ENCODE peak calls at places on chromosomes 5 and 9, in nine cellular contexts. D, Y, J, S, G, L, H, T and X are unnamed samples.

GRCh38 chr5:88944751-88945507 is 61.9 kb upstream of the MEF2C start:
- DNase-seq in D (no peak), Y (no peak), J (no peak), S (no peak), G (peak; percentile 23), L (no peak), H (no peak), T (no peak), X (no peak)

GRCh38 chr5:130805601-130806000 is 359.5 kb downstream of the HINT1 start:
- DNase-seq in D (no peak), Y (no peak), J (no peak), S (no peak), G (no peak), L (no peak), H (no peak), T (no peak), X (no peak)

GRCh38 chr5:96529559-96529958 is 96.5 kb upstream of the PCSK1 start:
- DNase-seq in D (no peak), Y (no peak), J (no peak), S (no peak), G (no peak), L (no peak), H (no peak), T (no peak), X (no peak)

GRCh38 chr5:127343866-127344265 is 53.3 kb downstream of the MEGF10 start:
- DNase-seq in D (no peak), Y (no peak), J (no peak), S (no peak), G (no peak), L (no peak), H (no peak), T (no peak), X (no peak)

GRCh38 chr5:66425842-66426241 is 170.4 kb upstream of the MAST4 start:
- DNase-seq in D (no peak), Y (no peak), J (no peak), S (no peak), G (no peak), L (no peak), H (no peak), T (no peak), X (no peak)

GRCh38 chr9:126114409-126114760 is 212.2 kb upstream of the MVB12B start:
- DNase-seq in D (no peak), Y (no peak), J (no peak), S (no peak), G (no peak), L (no peak), H (no peak), T (no peak), X (no peak)

GRCh38 chr9:125137200-125137599 is 6.1 kb downstream of the SCAI start:
- DNase-seq in D (no peak), Y (no peak), J (no peak), S (no peak), G (peak; percentile 84), L (no peak), H (no peak), T (no peak), X (no peak)

GRCh38 chr9:13263511-13263910 is 16.0 kb downstream of the MPDZ start:
- DNase-seq in D (no peak), Y (no peak), J (no peak), S (no peak), G (no peak), L (no peak), H (no peak), T (no peak), X (no peak)

GRCh38 chr5:172380992-172381643 is 73.2 kb downstream of the SH3PXD2B start:
- DNase-seq in D (no peak), Y (no peak), J (no peak), S (peak; percentile 43), G (peak; percentile 30), L (no peak), H (peak; percentile 81), T (no peak), X (no peak)

GRCh38 chr5:14142202-14142855 is 813 bp upstream of the TRIO start:
- DNase-seq in D (no peak), Y (no peak), J (no peak), S (no peak), G (no peak), L (no peak), H (no peak), T (no peak), X (no peak)

GRCh38 chr9:92525306-92525705 is 10.5 kb downstream of the ECM2 start:
- DNase-seq in D (no peak), Y (no peak), J (no peak), S (no peak), G (no peak), L (no peak), H (no peak), T (no peak), X (no peak)

GRCh38 chr9:81459591-81459990 is 229.8 kb downstream of the TLE1 start:
- DNase-seq in D (no peak), Y (no peak), J (no peak), S (no peak), G (no peak), L (no peak), H (no peak), T (no peak), X (no peak)

GRCh38 chr5:139639619-139640431 is 8.3 kb upstream of the CXXC5 start:
- DNase-seq in D (no peak), Y (no peak), J (no peak), S (no peak), G (no peak), L (no peak), H (no peak), T (peak; percentile 64), X (no peak)

GRCh38 chr5:147168578-147169327 is 66.1 kb upstream of the STK32A start:
- DNase-seq in D (no peak), Y (no peak), J (no peak), S (no peak), G (no peak), L (no peak), H (no peak), T (no peak), X (no peak)

GRCh38 chr9:76215066-76215465 is 179.2 kb downstream of the RFK start:
- DNase-seq in D (no peak), Y (no peak), J (peak; percentile 4), S (no peak), G (peak; percentile 66), L (no peak), H (no peak), T (peak; percentile 80), X (no peak)

GRCh38 chr9:36935332-36935731 is 98.7 kb downstream of the PAX5 start:
- DNase-seq in D (no peak), Y (peak; percentile 57), J (no peak), S (no peak), G (no peak), L (no peak), H (no peak), T (no peak), X (peak; percentile 54)

GRCh38 chr5:81435023-81435422 is 41.1 kb upstream of the ACOT12 start:
- DNase-seq in D (no peak), Y (no peak), J (no peak), S (no peak), G (no peak), L (no peak), H (no peak), T (no peak), X (no peak)

GRCh38 chr5:10678236-10678635 is 82.8 kb downstream of the DAP start:
- DNase-seq in D (no peak), Y (no peak), J (no peak), S (no peak), G (no peak), L (no peak), H (no peak), T (no peak), X (no peak)

GRCh38 chr9:93871286-93871685 is 83.9 kb downstream of the BARX1 start:
- DNase-seq in D (no peak), Y (no peak), J (no peak), S (no peak), G (no peak), L (no peak), H (no peak), T (no peak), X (no peak)
- TF ChIP-seq CTCF in D (no peak), Y (no peak), J (no peak), S (no peak), G (no peak), L (no peak), H (no peak), T (no peak), X (no peak)

GRCh38 chr9:99563364-99563763 is 258.3 kb upstream of the NR4A3 start:
- DNase-seq in D (no peak), Y (no peak), J (no peak), S (no peak), G (no peak), L (no peak), H (no peak), T (no peak), X (no peak)
- TF ChIP-seq CTCF in D (peak; percentile 8), Y (no peak), J (peak; percentile 12), S (peak; percentile 16), G (peak; percentile 18), L (no peak), H (no peak), T (no peak), X (no peak)

DNA sequence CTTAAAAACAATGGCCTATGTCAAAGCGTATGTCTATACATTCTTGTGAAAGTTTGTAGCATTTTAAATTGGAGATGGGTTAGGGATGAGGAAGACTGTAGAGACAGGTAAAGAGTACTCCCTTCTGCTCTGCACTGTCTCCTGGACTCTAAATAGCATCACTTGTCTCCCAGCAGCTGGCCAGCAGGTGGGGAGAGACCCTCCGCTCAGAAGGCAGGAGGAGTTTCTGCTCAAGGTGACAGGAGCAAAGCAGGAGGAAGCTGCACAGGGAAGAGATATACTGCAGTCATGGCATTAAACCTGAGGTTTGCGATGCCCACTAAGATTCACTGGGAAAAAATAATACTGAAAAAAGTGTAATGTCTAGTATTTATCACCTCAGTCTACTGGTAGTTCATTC is 10.7 kb upstream of the ASTN2 start:
- DNase-seq in D (no peak), Y (no peak), J (no peak), S (no peak), G (no peak), L (no peak), H (no peak), T (no peak), X (no peak)
- TF ChIP-seq CTCF in D (no peak), Y (no peak), J (peak; percentile 8), S (no peak), G (no peak), L (no peak), H (no peak), T (no peak), X (no peak)

GRCh38 chr5:78294250-78295034 is at the start of gene AP3B1:
- DNase-seq in D (peak; percentile 99), Y (peak; percentile 95), J (peak; percentile 100), S (peak; percentile 98), G (peak; percentile 98), L (peak; percentile 96), H (peak; percentile 99), T (peak; percentile 97), X (peak; percentile 98)
- TF ChIP-seq CTCF in D (no peak), Y (no peak), J (no peak), S (no peak), G (no peak), L (no peak), H (no peak), T (no peak), X (no peak)